ENCODE peak calls at places on chromosomes 2 and 18, in four cellular contexts. One of them, this sample, is unnamed.

GRCh38 chr2:191066281-191067233 is 52.6 kb upstream of the STAT1 start:
- DNase-seq in activated CD8-positive, alpha-beta T cell treated with anti-CD3 and anti-CD28 coated beads for 36 hours: peak; percentile 24
- DNase-seq in fibroblast of lung: no peak
- DNase-seq in fibroblast of mammary gland: no peak
- DNase-seq in this sample: no peak

GRCh38 chr2:173238385-173238784 is 116.3 kb upstream of the CDCA7 start:
- DNase-seq in activated CD8-positive, alpha-beta T cell treated with anti-CD3 and anti-CD28 coated beads for 36 hours: no peak
- DNase-seq in fibroblast of lung: no peak
- DNase-seq in fibroblast of mammary gland: no peak
- DNase-seq in this sample: no peak

GRCh38 chr2:136116111-136116812 is 1.7 kb downstream of the CXCR4 start:
- DNase-seq in activated CD8-positive, alpha-beta T cell treated with anti-CD3 and anti-CD28 coated beads for 36 hours: peak; percentile 87
- DNase-seq in fibroblast of lung: no peak
- DNase-seq in fibroblast of mammary gland: no peak
- DNase-seq in this sample: no peak

GRCh38 chr18:11689972-11690570 is 1.0 kb downstream of the GNAL start:
- DNase-seq in activated CD8-positive, alpha-beta T cell treated with anti-CD3 and anti-CD28 coated beads for 36 hours: peak; percentile 4
- DNase-seq in fibroblast of lung: peak; percentile 13
- DNase-seq in fibroblast of mammary gland: peak; percentile 29
- DNase-seq in this sample: no peak

GRCh38 chr2:142130111-142131015 is 453 bp downstream of the LRP1B start:
- DNase-seq in activated CD8-positive, alpha-beta T cell treated with anti-CD3 and anti-CD28 coated beads for 36 hours: peak; percentile 0
- DNase-seq in fibroblast of lung: peak; percentile 83
- DNase-seq in fibroblast of mammary gland: peak; percentile 51
- DNase-seq in this sample: peak; percentile 53

GRCh38 chr2:178477443-178478099 is 829 bp downstream of the FKBP7 start:
- DNase-seq in activated CD8-positive, alpha-beta T cell treated with anti-CD3 and anti-CD28 coated beads for 36 hours: no peak
- DNase-seq in fibroblast of lung: no peak
- DNase-seq in fibroblast of mammary gland: no peak
- DNase-seq in this sample: no peak

GRCh38 chr2:48144777-48145176 is 238.5 kb upstream of the FBXO11 start:
- DNase-seq in activated CD8-positive, alpha-beta T cell treated with anti-CD3 and anti-CD28 coated beads for 36 hours: peak; percentile 31
- DNase-seq in fibroblast of lung: peak; percentile 11
- DNase-seq in fibroblast of mammary gland: no peak
- DNase-seq in this sample: no peak

GRCh38 chr2:229851870-229852269 is 69.9 kb downstream of the TRIP12 start:
- DNase-seq in activated CD8-positive, alpha-beta T cell treated with anti-CD3 and anti-CD28 coated beads for 36 hours: no peak
- DNase-seq in fibroblast of lung: no peak
- DNase-seq in fibroblast of mammary gland: no peak
- DNase-seq in this sample: no peak

GRCh38 chr2:7102831-7103230 is 185.6 kb downstream of the RNF144A start:
- DNase-seq in activated CD8-positive, alpha-beta T cell treated with anti-CD3 and anti-CD28 coated beads for 36 hours: no peak
- DNase-seq in fibroblast of lung: no peak
- DNase-seq in fibroblast of mammary gland: no peak
- DNase-seq in this sample: no peak

GRCh38 chr18:62399781-62400308 is 74.7 kb downstream of the TNFRSF11A start:
- DNase-seq in activated CD8-positive, alpha-beta T cell treated with anti-CD3 and anti-CD28 coated beads for 36 hours: no peak
- DNase-seq in fibroblast of lung: no peak
- DNase-seq in fibroblast of mammary gland: no peak
- DNase-seq in this sample: no peak

GRCh38 chr2:17827306-17827705 is 11.0 kb downstream of the MSGN1 start:
- DNase-seq in activated CD8-positive, alpha-beta T cell treated with anti-CD3 and anti-CD28 coated beads for 36 hours: no peak
- DNase-seq in fibroblast of lung: no peak
- DNase-seq in fibroblast of mammary gland: no peak
- DNase-seq in this sample: no peak

GRCh38 chr2:69209482-69209881 is 177.5 kb downstream of the GFPT1 start:
- DNase-seq in activated CD8-positive, alpha-beta T cell treated with anti-CD3 and anti-CD28 coated beads for 36 hours: no peak
- DNase-seq in fibroblast of lung: no peak
- DNase-seq in fibroblast of mammary gland: no peak
- DNase-seq in this sample: no peak

GRCh38 chr2:206457188-206457634 is 13.9 kb downstream of the ADAM23 start:
- DNase-seq in activated CD8-positive, alpha-beta T cell treated with anti-CD3 and anti-CD28 coated beads for 36 hours: no peak
- DNase-seq in fibroblast of lung: peak; percentile 45
- DNase-seq in fibroblast of mammary gland: peak; percentile 14
- DNase-seq in this sample: no peak
- TF ChIP-seq CTCF in activated CD8-positive, alpha-beta T cell treated with anti-CD3 and anti-CD28 coated beads for 36 hours: no peak
- TF ChIP-seq CTCF in fibroblast of lung: no peak
- TF ChIP-seq CTCF in fibroblast of mammary gland: no peak
- TF ChIP-seq CTCF in this sample: no peak

GRCh38 chr18:34595673-34596072 is 114.4 kb upstream of the DTNA start:
- DNase-seq in activated CD8-positive, alpha-beta T cell treated with anti-CD3 and anti-CD28 coated beads for 36 hours: no peak
- DNase-seq in fibroblast of lung: peak; percentile 36
- DNase-seq in fibroblast of mammary gland: peak; percentile 58
- DNase-seq in this sample: peak; percentile 53
- TF ChIP-seq CTCF in activated CD8-positive, alpha-beta T cell treated with anti-CD3 and anti-CD28 coated beads for 36 hours: no peak
- TF ChIP-seq CTCF in fibroblast of lung: peak; percentile 50
- TF ChIP-seq CTCF in fibroblast of mammary gland: peak; percentile 59
- TF ChIP-seq CTCF in this sample: peak; percentile 51

GRCh38 chr2:23092831-23093230 is 292.1 kb upstream of the KLHL29 start:
- DNase-seq in activated CD8-positive, alpha-beta T cell treated with anti-CD3 and anti-CD28 coated beads for 36 hours: no peak
- DNase-seq in fibroblast of lung: no peak
- DNase-seq in fibroblast of mammary gland: peak; percentile 4
- DNase-seq in this sample: peak; percentile 8

GRCh38 chr2:23091900-23092299 is 293.1 kb upstream of the KLHL29 start:
- DNase-seq in activated CD8-positive, alpha-beta T cell treated with anti-CD3 and anti-CD28 coated beads for 36 hours: no peak
- DNase-seq in fibroblast of lung: no peak
- DNase-seq in fibroblast of mammary gland: no peak
- DNase-seq in this sample: no peak

GRCh38 chr2:23096905-23097602 is 287.9 kb upstream of the KLHL29 start:
- DNase-seq in activated CD8-positive, alpha-beta T cell treated with anti-CD3 and anti-CD28 coated beads for 36 hours: no peak
- DNase-seq in fibroblast of lung: no peak
- DNase-seq in fibroblast of mammary gland: peak; percentile 0
- DNase-seq in this sample: no peak
- TF ChIP-seq CTCF in activated CD8-positive, alpha-beta T cell treated with anti-CD3 and anti-CD28 coated beads for 36 hours: no peak
- TF ChIP-seq CTCF in fibroblast of lung: no peak
- TF ChIP-seq CTCF in fibroblast of mammary gland: no peak
- TF ChIP-seq CTCF in this sample: no peak

DNA sequence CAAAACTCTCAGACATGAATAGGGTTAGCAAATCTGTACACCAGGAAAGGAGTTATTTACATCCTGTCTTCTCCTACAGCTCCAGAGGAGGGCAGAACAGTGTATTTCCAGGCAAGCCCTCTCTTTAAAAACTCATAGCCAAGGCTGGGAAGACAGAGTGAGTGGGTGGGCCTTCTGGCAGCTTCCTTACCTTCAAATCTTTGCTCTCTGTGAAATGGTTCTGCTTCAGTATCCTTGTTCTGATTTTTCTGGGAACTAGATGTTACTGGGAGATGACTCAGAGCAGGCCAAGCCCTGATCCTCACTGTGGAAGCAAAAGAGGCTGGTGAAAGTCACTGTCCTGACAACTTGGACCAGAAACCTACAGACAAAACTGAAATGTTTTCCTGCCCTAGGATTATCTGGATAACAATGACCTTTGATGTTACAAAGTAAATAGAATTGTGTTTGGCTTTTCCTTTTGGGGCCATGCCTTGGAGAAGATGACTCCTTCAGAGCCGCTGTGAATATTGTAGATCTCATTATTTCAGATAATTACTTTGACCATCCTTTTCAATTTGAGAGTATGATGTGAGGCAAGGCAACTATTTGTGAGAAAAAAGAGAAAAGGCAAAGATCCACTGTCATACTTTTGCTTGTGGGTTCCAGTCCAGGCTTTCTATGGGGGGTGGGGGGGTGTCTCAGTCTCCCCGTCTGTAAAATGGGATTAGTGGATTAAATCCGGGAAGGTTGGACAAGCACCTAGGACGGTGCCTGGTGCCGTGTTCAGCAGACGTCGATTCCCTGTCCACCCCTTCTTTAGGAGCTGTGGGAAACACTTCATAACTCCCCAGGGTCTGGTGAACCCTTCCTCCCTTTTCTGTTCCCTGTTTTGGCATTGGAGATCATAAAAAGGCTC is 644 bp upstream of the QPCT start:
- DNase-seq in activated CD8-positive, alpha-beta T cell treated with anti-CD3 and anti-CD28 coated beads for 36 hours: no peak
- DNase-seq in fibroblast of lung: peak; percentile 76
- DNase-seq in fibroblast of mammary gland: peak; percentile 81
- DNase-seq in this sample: peak; percentile 62
- TF ChIP-seq CTCF in activated CD8-positive, alpha-beta T cell treated with anti-CD3 and anti-CD28 coated beads for 36 hours: no peak
- TF ChIP-seq CTCF in fibroblast of lung: peak; percentile 46
- TF ChIP-seq CTCF in fibroblast of mammary gland: peak; percentile 56
- TF ChIP-seq CTCF in this sample: peak; percentile 44

DNA sequence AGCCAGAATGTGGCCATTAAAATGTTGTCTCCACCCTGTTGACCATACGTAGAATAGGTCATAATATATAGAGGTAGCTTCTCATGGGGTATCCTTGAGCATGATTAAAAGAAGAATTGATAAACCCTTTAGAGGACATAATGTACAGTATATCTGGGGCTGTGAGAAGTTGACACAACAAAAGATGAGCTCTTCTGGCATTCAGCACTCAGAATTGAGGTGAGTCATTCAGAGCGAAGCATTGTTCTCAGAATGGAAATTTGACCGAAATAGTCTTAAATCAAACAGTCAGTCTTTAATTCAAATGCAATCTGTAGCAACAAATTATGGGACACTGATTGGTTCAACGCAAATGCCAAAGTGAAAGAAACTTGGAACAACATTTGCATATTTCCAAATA is 47.3 kb downstream of the CTAGE1 start:
- DNase-seq in activated CD8-positive, alpha-beta T cell treated with anti-CD3 and anti-CD28 coated beads for 36 hours: no peak
- DNase-seq in fibroblast of lung: no peak
- DNase-seq in fibroblast of mammary gland: no peak
- DNase-seq in this sample: no peak
- TF ChIP-seq CTCF in activated CD8-positive, alpha-beta T cell treated with anti-CD3 and anti-CD28 coated beads for 36 hours: no peak
- TF ChIP-seq CTCF in fibroblast of lung: no peak
- TF ChIP-seq CTCF in fibroblast of mammary gland: no peak
- TF ChIP-seq CTCF in this sample: no peak

GRCh38 chr2:31428001-31428418 is 13.5 kb upstream of the XDH start:
- DNase-seq in activated CD8-positive, alpha-beta T cell treated with anti-CD3 and anti-CD28 coated beads for 36 hours: peak; percentile 12
- DNase-seq in fibroblast of lung: peak; percentile 22
- DNase-seq in fibroblast of mammary gland: peak; percentile 41
- DNase-seq in this sample: peak; percentile 35
- TF ChIP-seq CTCF in activated CD8-positive, alpha-beta T cell treated with anti-CD3 and anti-CD28 coated beads for 36 hours: no peak
- TF ChIP-seq CTCF in fibroblast of lung: no peak
- TF ChIP-seq CTCF in fibroblast of mammary gland: peak; percentile 25
- TF ChIP-seq CTCF in this sample: peak; percentile 24

GRCh38 chr18:22983175-22983574 is 50.0 kb downstream of the RBBP8 start:
- DNase-seq in activated CD8-positive, alpha-beta T cell treated with anti-CD3 and anti-CD28 coated beads for 36 hours: no peak
- DNase-seq in fibroblast of lung: peak; percentile 47
- DNase-seq in fibroblast of mammary gland: peak; percentile 71
- DNase-seq in this sample: peak; percentile 81
- TF ChIP-seq CTCF in activated CD8-positive, alpha-beta T cell treated with anti-CD3 and anti-CD28 coated beads for 36 hours: peak; percentile 67
- TF ChIP-seq CTCF in fibroblast of lung: no peak
- TF ChIP-seq CTCF in fibroblast of mammary gland: peak; percentile 50
- TF ChIP-seq CTCF in this sample: peak; percentile 54

GRCh38 chr2:174607584-174607983 is 10.0 kb upstream of the WIPF1 start:
- DNase-seq in activated CD8-positive, alpha-beta T cell treated with anti-CD3 and anti-CD28 coated beads for 36 hours: no peak
- DNase-seq in fibroblast of lung: no peak
- DNase-seq in fibroblast of mammary gland: no peak
- DNase-seq in this sample: no peak

GRCh38 chr2:174609261-174609660 is 11.7 kb upstream of the WIPF1 start:
- DNase-seq in activated CD8-positive, alpha-beta T cell treated with anti-CD3 and anti-CD28 coated beads for 36 hours: no peak
- DNase-seq in fibroblast of lung: no peak
- DNase-seq in fibroblast of mammary gland: no peak
- DNase-seq in this sample: no peak

GRCh38 chr2:174610243-174610995 is 12.8 kb upstream of the WIPF1 start:
- DNase-seq in activated CD8-positive, alpha-beta T cell treated with anti-CD3 and anti-CD28 coated beads for 36 hours: no peak
- DNase-seq in fibroblast of lung: peak; percentile 73
- DNase-seq in fibroblast of mammary gland: peak; percentile 61
- DNase-seq in this sample: peak; percentile 55

GRCh38 chr2:174607989-174608865 is 10.6 kb upstream of the WIPF1 start:
- DNase-seq in activated CD8-positive, alpha-beta T cell treated with anti-CD3 and anti-CD28 coated beads for 36 hours: peak; percentile 74
- DNase-seq in fibroblast of lung: no peak
- DNase-seq in fibroblast of mammary gland: no peak
- DNase-seq in this sample: no peak

DNA sequence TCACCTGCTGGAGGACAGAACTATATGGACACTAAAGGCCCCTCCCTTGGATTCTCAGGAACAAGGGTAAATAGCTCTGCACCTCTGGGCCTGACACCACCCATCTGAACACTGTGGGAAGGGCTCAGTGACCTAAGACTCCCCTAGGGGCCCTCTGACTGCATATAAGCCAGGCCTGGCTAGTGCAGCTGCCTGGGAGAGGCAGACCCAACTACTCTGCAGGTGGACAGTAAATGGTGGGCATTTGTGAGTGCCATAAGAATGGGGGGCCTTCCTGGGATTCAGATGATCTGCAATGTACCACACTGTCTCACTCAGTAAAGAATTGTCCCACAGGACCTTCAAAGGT is 11.2 kb upstream of the WIPF1 start:
- DNase-seq in activated CD8-positive, alpha-beta T cell treated with anti-CD3 and anti-CD28 coated beads for 36 hours: peak; percentile 45
- DNase-seq in fibroblast of lung: no peak
- DNase-seq in fibroblast of mammary gland: no peak
- DNase-seq in this sample: no peak
- TF ChIP-seq CTCF in activated CD8-positive, alpha-beta T cell treated with anti-CD3 and anti-CD28 coated beads for 36 hours: peak; percentile 1
- TF ChIP-seq CTCF in fibroblast of lung: no peak
- TF ChIP-seq CTCF in fibroblast of mammary gland: no peak
- TF ChIP-seq CTCF in this sample: no peak

GRCh38 chr2:167550448-167550847 is 662.2 kb downstream of the XIRP2 start:
- DNase-seq in activated CD8-positive, alpha-beta T cell treated with anti-CD3 and anti-CD28 coated beads for 36 hours: no peak
- DNase-seq in fibroblast of lung: peak; percentile 22
- DNase-seq in fibroblast of mammary gland: peak; percentile 38
- DNase-seq in this sample: no peak
- TF ChIP-seq CTCF in activated CD8-positive, alpha-beta T cell treated with anti-CD3 and anti-CD28 coated beads for 36 hours: peak; percentile 26
- TF ChIP-seq CTCF in fibroblast of lung: peak; percentile 35
- TF ChIP-seq CTCF in fibroblast of mammary gland: peak; percentile 49
- TF ChIP-seq CTCF in this sample: peak; percentile 3

DNA sequence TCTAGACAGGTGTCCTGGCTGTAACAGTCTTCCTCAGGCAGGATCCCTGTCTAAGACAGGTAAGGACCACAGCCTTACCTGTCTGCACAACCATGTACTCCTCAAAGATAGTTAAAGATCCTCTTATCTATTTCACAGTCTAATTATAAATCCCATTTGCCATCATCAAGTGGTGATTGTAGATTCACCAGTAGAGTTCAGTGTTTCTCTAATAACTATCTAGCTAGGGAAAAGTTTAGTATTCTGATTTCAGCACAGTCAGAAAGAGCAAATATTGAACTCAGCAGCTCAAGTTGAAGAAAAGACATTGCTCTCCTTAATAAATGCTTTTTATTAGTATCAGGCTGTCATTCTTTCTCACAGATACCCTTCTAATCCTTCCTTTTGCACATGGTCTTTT is 1305.5 kb upstream of the NXPH2 start:
- DNase-seq in activated CD8-positive, alpha-beta T cell treated with anti-CD3 and anti-CD28 coated beads for 36 hours: no peak
- DNase-seq in fibroblast of lung: no peak
- DNase-seq in fibroblast of mammary gland: peak; percentile 7
- DNase-seq in this sample: peak; percentile 26
- TF ChIP-seq CTCF in activated CD8-positive, alpha-beta T cell treated with anti-CD3 and anti-CD28 coated beads for 36 hours: no peak
- TF ChIP-seq CTCF in fibroblast of lung: no peak
- TF ChIP-seq CTCF in fibroblast of mammary gland: peak; percentile 11
- TF ChIP-seq CTCF in this sample: peak; percentile 3